ENCODE peak calls at places on chromosomes 7 and 10, in six cellular contexts. One of them, this sample, is unnamed.

GRCh38 chr7:117124585-117125220 is 171.4 kb downstream of the ST7 start:
- DNase-seq in tibial artery: peak; percentile 86
- DNase-seq in AG04449: peak; percentile 75
- DNase-seq in IMR-90: peak; percentile 97
- DNase-seq in cardiac muscle cell: peak; percentile 88
- DNase-seq in neural progenitor cell: no peak
- DNase-seq in this sample: peak; percentile 93

GRCh38 chr7:135169936-135170222 is 628 bp downstream of the CYREN start:
- DNase-seq in tibial artery: no peak
- DNase-seq in AG04449: no peak
- DNase-seq in IMR-90: no peak
- DNase-seq in cardiac muscle cell: no peak
- DNase-seq in neural progenitor cell: no peak
- DNase-seq in this sample: no peak

GRCh38 chr7:70795948-70796347 is 336.0 kb upstream of the GALNT17 start:
- DNase-seq in tibial artery: no peak
- DNase-seq in AG04449: no peak
- DNase-seq in IMR-90: no peak
- DNase-seq in cardiac muscle cell: no peak
- DNase-seq in neural progenitor cell: no peak
- DNase-seq in this sample: no peak

GRCh38 chr10:115948415-115948814 is 324.6 kb downstream of the GFRA1 start:
- DNase-seq in tibial artery: no peak
- DNase-seq in AG04449: no peak
- DNase-seq in IMR-90: peak; percentile 33
- DNase-seq in cardiac muscle cell: peak; percentile 33
- DNase-seq in neural progenitor cell: peak; percentile 24
- DNase-seq in this sample: no peak

GRCh38 chr10:50621981-50622496 is 1.7 kb downstream of the SGMS1 start:
- DNase-seq in tibial artery: peak; percentile 99
- DNase-seq in AG04449: peak; percentile 72
- DNase-seq in IMR-90: peak; percentile 96
- DNase-seq in cardiac muscle cell: peak; percentile 98
- DNase-seq in neural progenitor cell: peak; percentile 66
- DNase-seq in this sample: peak; percentile 71

GRCh38 chr7:46461334-46461777 is 540.3 kb upstream of the IGFBP3 start:
- DNase-seq in tibial artery: no peak
- DNase-seq in AG04449: peak; percentile 52
- DNase-seq in IMR-90: peak; percentile 81
- DNase-seq in cardiac muscle cell: peak; percentile 71
- DNase-seq in neural progenitor cell: no peak
- DNase-seq in this sample: no peak

GRCh38 chr7:158556721-158557440 is 30.7 kb downstream of the PTPRN2 start:
- DNase-seq in tibial artery: peak; percentile 54
- DNase-seq in AG04449: no peak
- DNase-seq in IMR-90: no peak
- DNase-seq in cardiac muscle cell: no peak
- DNase-seq in neural progenitor cell: no peak
- DNase-seq in this sample: no peak

GRCh38 chr10:75034714-75035258 is 76.7 kb upstream of the SAMD8 start:
- DNase-seq in tibial artery: no peak
- DNase-seq in AG04449: no peak
- DNase-seq in IMR-90: no peak
- DNase-seq in cardiac muscle cell: no peak
- DNase-seq in neural progenitor cell: no peak
- DNase-seq in this sample: no peak

GRCh38 chr7:953547-954327 is 743 bp downstream of the ADAP1 start:
- DNase-seq in tibial artery: peak; percentile 77
- DNase-seq in AG04449: no peak
- DNase-seq in IMR-90: peak; percentile 17
- DNase-seq in cardiac muscle cell: peak; percentile 53
- DNase-seq in neural progenitor cell: peak; percentile 63
- DNase-seq in this sample: peak; percentile 34

GRCh38 chr7:131557521-131558385 is 1.3 kb upstream of the PODXL start:
- DNase-seq in tibial artery: peak; percentile 65
- DNase-seq in AG04449: no peak
- DNase-seq in IMR-90: no peak
- DNase-seq in cardiac muscle cell: no peak
- DNase-seq in neural progenitor cell: peak; percentile 85
- DNase-seq in this sample: no peak

GRCh38 chr10:6046458-6047325 is 15.5 kb downstream of the IL2RA start:
- DNase-seq in tibial artery: peak; percentile 32
- DNase-seq in AG04449: no peak
- DNase-seq in IMR-90: no peak
- DNase-seq in cardiac muscle cell: no peak
- DNase-seq in neural progenitor cell: no peak
- DNase-seq in this sample: no peak

GRCh38 chr7:50406935-50407334 is 43.2 kb downstream of the FIGNL1 start:
- DNase-seq in tibial artery: no peak
- DNase-seq in AG04449: no peak
- DNase-seq in IMR-90: no peak
- DNase-seq in cardiac muscle cell: no peak
- DNase-seq in neural progenitor cell: no peak
- DNase-seq in this sample: no peak

GRCh38 chr10:74103560-74104248 is 46.9 kb downstream of the AP3M1 start:
- DNase-seq in tibial artery: no peak
- DNase-seq in AG04449: no peak
- DNase-seq in IMR-90: peak; percentile 42
- DNase-seq in cardiac muscle cell: peak; percentile 49
- DNase-seq in neural progenitor cell: peak; percentile 34
- DNase-seq in this sample: no peak

GRCh38 chr7:116899308-116899707 is 36.9 kb downstream of the CAPZA2 start:
- DNase-seq in tibial artery: no peak
- DNase-seq in AG04449: no peak
- DNase-seq in IMR-90: no peak
- DNase-seq in cardiac muscle cell: peak; percentile 37
- DNase-seq in neural progenitor cell: no peak
- DNase-seq in this sample: no peak

GRCh38 chr7:8305625-8306388 is 43.8 kb upstream of the ICA1 start:
- DNase-seq in tibial artery: no peak
- DNase-seq in AG04449: no peak
- DNase-seq in IMR-90: no peak
- DNase-seq in cardiac muscle cell: no peak
- DNase-seq in neural progenitor cell: no peak
- DNase-seq in this sample: no peak

GRCh38 chr7:4010206-4010605 is 671.9 kb upstream of the FOXK1 start:
- DNase-seq in tibial artery: no peak
- DNase-seq in AG04449: no peak
- DNase-seq in IMR-90: no peak
- DNase-seq in cardiac muscle cell: no peak
- DNase-seq in neural progenitor cell: no peak
- DNase-seq in this sample: no peak

GRCh38 chr7:150927954-150928340 is 50.2 kb downstream of the KCNH2 start:
- DNase-seq in tibial artery: no peak
- DNase-seq in AG04449: no peak
- DNase-seq in IMR-90: peak; percentile 7
- DNase-seq in cardiac muscle cell: peak; percentile 32
- DNase-seq in neural progenitor cell: no peak
- DNase-seq in this sample: peak; percentile 39

GRCh38 chr7:77687747-77688144 is 8.5 kb upstream of the RSBN1L start:
- DNase-seq in tibial artery: no peak
- DNase-seq in AG04449: no peak
- DNase-seq in IMR-90: no peak
- DNase-seq in cardiac muscle cell: no peak
- DNase-seq in neural progenitor cell: no peak
- DNase-seq in this sample: peak; percentile 30

GRCh38 chr10:49539320-49539885 is 482 bp upstream of the ERCC6 start:
- DNase-seq in tibial artery: peak; percentile 70
- DNase-seq in AG04449: no peak
- DNase-seq in IMR-90: peak; percentile 52
- DNase-seq in cardiac muscle cell: peak; percentile 72
- DNase-seq in neural progenitor cell: peak; percentile 34
- DNase-seq in this sample: no peak

GRCh38 chr7:156386097-156386496 is 254.5 kb upstream of the RNF32 start:
- DNase-seq in tibial artery: no peak
- DNase-seq in AG04449: no peak
- DNase-seq in IMR-90: no peak
- DNase-seq in cardiac muscle cell: no peak
- DNase-seq in neural progenitor cell: peak; percentile 78
- DNase-seq in this sample: no peak

GRCh38 chr10:126932516-126932915 is 27.3 kb downstream of the DOCK1 start:
- DNase-seq in tibial artery: no peak
- DNase-seq in AG04449: no peak
- DNase-seq in IMR-90: no peak
- DNase-seq in cardiac muscle cell: no peak
- DNase-seq in neural progenitor cell: no peak
- DNase-seq in this sample: no peak

GRCh38 chr7:3670898-3671297 is 369.8 kb downstream of the SDK1 start:
- DNase-seq in tibial artery: no peak
- DNase-seq in AG04449: no peak
- DNase-seq in IMR-90: no peak
- DNase-seq in cardiac muscle cell: no peak
- DNase-seq in neural progenitor cell: no peak
- DNase-seq in this sample: peak; percentile 15

GRCh38 chr7:92609921-92610518 is 19.8 kb upstream of the FAM133B start:
- DNase-seq in tibial artery: no peak
- DNase-seq in AG04449: no peak
- DNase-seq in IMR-90: peak; percentile 37
- DNase-seq in cardiac muscle cell: peak; percentile 46
- DNase-seq in neural progenitor cell: no peak
- DNase-seq in this sample: no peak

GRCh38 chr10:60170250-60170649 is 219.4 kb downstream of the ANK3 start:
- DNase-seq in tibial artery: no peak
- DNase-seq in AG04449: no peak
- DNase-seq in IMR-90: peak; percentile 72
- DNase-seq in cardiac muscle cell: no peak
- DNase-seq in neural progenitor cell: no peak
- DNase-seq in this sample: no peak

GRCh38 chr7:85851571-85852193 is 664.8 kb upstream of the SEMA3D start:
- DNase-seq in tibial artery: no peak
- DNase-seq in AG04449: peak; percentile 17
- DNase-seq in IMR-90: peak; percentile 69
- DNase-seq in cardiac muscle cell: peak; percentile 81
- DNase-seq in neural progenitor cell: peak; percentile 25
- DNase-seq in this sample: no peak

GRCh38 chr7:155758348-155758747 is 53.9 kb downstream of the SHH start:
- DNase-seq in tibial artery: no peak
- DNase-seq in AG04449: no peak
- DNase-seq in IMR-90: no peak
- DNase-seq in cardiac muscle cell: no peak
- DNase-seq in neural progenitor cell: peak; percentile 58
- DNase-seq in this sample: no peak

GRCh38 chr10:1166828-1167275 is 110.7 kb downstream of the WDR37 start:
- DNase-seq in tibial artery: peak; percentile 56
- DNase-seq in AG04449: no peak
- DNase-seq in IMR-90: no peak
- DNase-seq in cardiac muscle cell: no peak
- DNase-seq in neural progenitor cell: no peak
- DNase-seq in this sample: no peak

GRCh38 chr10:113071446-113071845 is 121.4 kb downstream of the TCF7L2 start:
- DNase-seq in tibial artery: peak; percentile 83
- DNase-seq in AG04449: no peak
- DNase-seq in IMR-90: peak; percentile 55
- DNase-seq in cardiac muscle cell: peak; percentile 73
- DNase-seq in neural progenitor cell: no peak
- DNase-seq in this sample: no peak
- TF ChIP-seq CTCF in tibial artery: no peak
- TF ChIP-seq CTCF in AG04449: no peak
- TF ChIP-seq CTCF in IMR-90: no peak
- TF ChIP-seq CTCF in cardiac muscle cell: no peak
- TF ChIP-seq CTCF in neural progenitor cell: no peak
- TF ChIP-seq CTCF in this sample: no peak

GRCh38 chr10:103144086-103144485 is 49.0 kb downstream of the NT5C2 start:
- DNase-seq in tibial artery: no peak
- DNase-seq in AG04449: no peak
- DNase-seq in IMR-90: no peak
- DNase-seq in cardiac muscle cell: no peak
- DNase-seq in neural progenitor cell: no peak
- DNase-seq in this sample: no peak

GRCh38 chr10:103141950-103142349 is 51.1 kb downstream of the NT5C2 start:
- DNase-seq in tibial artery: no peak
- DNase-seq in AG04449: no peak
- DNase-seq in IMR-90: no peak
- DNase-seq in cardiac muscle cell: no peak
- DNase-seq in neural progenitor cell: no peak
- DNase-seq in this sample: no peak

GRCh38 chr10:103147645-103148044 is 45.4 kb downstream of the NT5C2 start:
- DNase-seq in tibial artery: no peak
- DNase-seq in AG04449: no peak
- DNase-seq in IMR-90: no peak
- DNase-seq in cardiac muscle cell: no peak
- DNase-seq in neural progenitor cell: no peak
- DNase-seq in this sample: no peak

GRCh38 chr10:103145046-103145445 is 48.0 kb downstream of the NT5C2 start:
- DNase-seq in tibial artery: no peak
- DNase-seq in AG04449: no peak
- DNase-seq in IMR-90: peak; percentile 82
- DNase-seq in cardiac muscle cell: peak; percentile 33
- DNase-seq in neural progenitor cell: no peak
- DNase-seq in this sample: no peak

GRCh38 chr10:103145860-103146466 is 47.1 kb downstream of the NT5C2 start:
- DNase-seq in tibial artery: peak; percentile 78
- DNase-seq in AG04449: peak; percentile 55
- DNase-seq in IMR-90: peak; percentile 92
- DNase-seq in cardiac muscle cell: peak; percentile 96
- DNase-seq in neural progenitor cell: no peak
- DNase-seq in this sample: peak; percentile 53
- TF ChIP-seq CTCF in tibial artery: no peak
- TF ChIP-seq CTCF in AG04449: no peak
- TF ChIP-seq CTCF in IMR-90: no peak
- TF ChIP-seq CTCF in cardiac muscle cell: no peak
- TF ChIP-seq CTCF in neural progenitor cell: no peak
- TF ChIP-seq CTCF in this sample: no peak

DNA sequence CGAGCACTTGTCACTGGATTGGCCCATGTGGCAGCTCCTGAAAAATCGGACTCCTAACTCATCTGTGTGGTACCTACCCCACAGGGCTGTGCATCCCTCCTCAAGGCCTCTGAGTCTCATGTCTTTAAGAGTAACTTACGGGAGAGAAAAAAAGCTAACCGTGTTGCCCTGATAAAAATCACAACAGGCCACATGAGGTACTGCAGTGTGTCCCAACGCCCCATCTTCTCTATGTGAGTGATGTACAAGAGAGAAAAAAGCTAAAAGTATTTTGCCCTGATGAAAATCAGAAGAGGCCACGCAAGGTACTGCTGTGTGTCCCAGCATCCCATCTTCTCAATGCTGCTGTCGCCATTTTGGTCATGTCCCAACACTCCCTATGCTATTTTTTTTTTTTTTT is 41.2 kb upstream of the ADRB1 start:
- DNase-seq in tibial artery: no peak
- DNase-seq in AG04449: no peak
- DNase-seq in IMR-90: no peak
- DNase-seq in cardiac muscle cell: no peak
- DNase-seq in neural progenitor cell: no peak
- DNase-seq in this sample: no peak
- TF ChIP-seq CTCF in tibial artery: no peak
- TF ChIP-seq CTCF in AG04449: no peak
- TF ChIP-seq CTCF in IMR-90: no peak
- TF ChIP-seq CTCF in cardiac muscle cell: no peak
- TF ChIP-seq CTCF in neural progenitor cell: peak; percentile 12
- TF ChIP-seq CTCF in this sample: no peak

GRCh38 chr10:31803606-31804195 is 124.9 kb downstream of the ARHGAP12 start:
- DNase-seq in tibial artery: no peak
- DNase-seq in AG04449: peak; percentile 38
- DNase-seq in IMR-90: no peak
- DNase-seq in cardiac muscle cell: no peak
- DNase-seq in neural progenitor cell: peak; percentile 48
- DNase-seq in this sample: no peak

GRCh38 chr10:31804416-31804815 is 124.2 kb downstream of the ARHGAP12 start:
- DNase-seq in tibial artery: no peak
- DNase-seq in AG04449: peak; percentile 24
- DNase-seq in IMR-90: no peak
- DNase-seq in cardiac muscle cell: no peak
- DNase-seq in neural progenitor cell: no peak
- DNase-seq in this sample: no peak

GRCh38 chr10:31808258-31809218 is 120.1 kb downstream of the ARHGAP12 start:
- DNase-seq in tibial artery: no peak
- DNase-seq in AG04449: peak; percentile 33
- DNase-seq in IMR-90: peak; percentile 80
- DNase-seq in cardiac muscle cell: peak; percentile 88
- DNase-seq in neural progenitor cell: peak; percentile 41
- DNase-seq in this sample: peak; percentile 20
- TF ChIP-seq CTCF in tibial artery: peak; percentile 44
- TF ChIP-seq CTCF in AG04449: peak; percentile 8
- TF ChIP-seq CTCF in IMR-90: peak; percentile 66
- TF ChIP-seq CTCF in cardiac muscle cell: peak; percentile 33
- TF ChIP-seq CTCF in neural progenitor cell: peak; percentile 75
- TF ChIP-seq CTCF in this sample: peak; percentile 69

This sample was measured in activated CD8-positive, alpha-beta T cell treated with anti-CD3 and anti-CD28 coated beads for 36 hours.